ENCODE peak calls at places on chromosomes 1 and 21, in nine cellular contexts. I, H, D, B, G, N, V, Y and C are unnamed samples.

GRCh38 chr1:245579881-245580280 is 425.1 kb downstream of the KIF26B start:
- DNase-seq in B (no peak), D (no peak), Y (no peak), H (no peak), G (no peak), N (no peak), V (peak; percentile 16), I (no peak), C (no peak)

GRCh38 chr21:33760641-33761103 is 118.4 kb downstream of the ITSN1 start:
- DNase-seq in Y (no peak), I (no peak), B (no peak), D (no peak), H (no peak), V (no peak), N (no peak), G (no peak), C (no peak)

GRCh38 chr1:29546496-29546895 is 310.2 kb downstream of the PTPRU start:
- DNase-seq in H (no peak), G (no peak), I (no peak), B (no peak), D (no peak), V (peak; percentile 27), Y (no peak), N (peak; percentile 13), C (no peak)

GRCh38 chr1:44293761-44294315 is 61.2 kb downstream of the ERI3 start:
- DNase-seq in H (no peak), D (no peak), B (no peak), V (no peak), G (no peak), N (no peak), Y (no peak), I (no peak), C (no peak)

GRCh38 chr1:46065405-46065804 is 67.0 kb downstream of the PIK3R3 start:
- DNase-seq in G (no peak), H (no peak), Y (no peak), N (no peak), B (no peak), V (no peak), D (peak; percentile 15), I (no peak), C (no peak)

GRCh38 chr1:228151170-228151513 is 1.4 kb downstream of the GJC2 start:
- DNase-seq in I (no peak), B (no peak), V (no peak), N (peak; percentile 40), Y (no peak), H (no peak), G (peak; percentile 10), D (no peak), C (no peak)

GRCh38 chr1:24914226-24915069 is 15.6 kb downstream of the RUNX3 start:
- DNase-seq in H (no peak), G (no peak), V (no peak), I (no peak), Y (no peak), D (peak; percentile 72), B (no peak), N (no peak), C (no peak)

GRCh38 chr1:201676061-201676644 is 137.2 kb downstream of the NAV1 start:
- DNase-seq in B (no peak), D (peak; percentile 30), N (peak; percentile 81), I (peak; percentile 61), V (peak; percentile 70), G (no peak), Y (no peak), H (peak; percentile 49), C (no peak)

GRCh38 chr21:29018540-29018939 is 609 bp downstream of the RWDD2B start:
- DNase-seq in I (no peak), N (no peak), G (no peak), B (no peak), Y (no peak), V (no peak), H (no peak), D (no peak), C (no peak)

GRCh38 chr1:76040327-76040868 is 34.1 kb upstream of the ST6GALNAC3 start:
- DNase-seq in H (peak; percentile 39), N (peak; percentile 71), B (no peak), V (no peak), I (peak; percentile 91), Y (no peak), G (no peak), D (peak; percentile 67), C (no peak)

GRCh38 chr1:11730429-11730861 is 5.5 kb upstream of the AGTRAP start:
- DNase-seq in N (no peak), H (no peak), G (peak; percentile 54), I (no peak), D (no peak), Y (no peak), V (no peak), B (no peak), C (no peak)

GRCh38 chr1:157470276-157470675 is 82.0 kb downstream of the FCRL5 start:
- DNase-seq in D (no peak), I (no peak), G (no peak), V (no peak), N (no peak), Y (no peak), B (no peak), H (no peak), C (no peak)

DNA sequence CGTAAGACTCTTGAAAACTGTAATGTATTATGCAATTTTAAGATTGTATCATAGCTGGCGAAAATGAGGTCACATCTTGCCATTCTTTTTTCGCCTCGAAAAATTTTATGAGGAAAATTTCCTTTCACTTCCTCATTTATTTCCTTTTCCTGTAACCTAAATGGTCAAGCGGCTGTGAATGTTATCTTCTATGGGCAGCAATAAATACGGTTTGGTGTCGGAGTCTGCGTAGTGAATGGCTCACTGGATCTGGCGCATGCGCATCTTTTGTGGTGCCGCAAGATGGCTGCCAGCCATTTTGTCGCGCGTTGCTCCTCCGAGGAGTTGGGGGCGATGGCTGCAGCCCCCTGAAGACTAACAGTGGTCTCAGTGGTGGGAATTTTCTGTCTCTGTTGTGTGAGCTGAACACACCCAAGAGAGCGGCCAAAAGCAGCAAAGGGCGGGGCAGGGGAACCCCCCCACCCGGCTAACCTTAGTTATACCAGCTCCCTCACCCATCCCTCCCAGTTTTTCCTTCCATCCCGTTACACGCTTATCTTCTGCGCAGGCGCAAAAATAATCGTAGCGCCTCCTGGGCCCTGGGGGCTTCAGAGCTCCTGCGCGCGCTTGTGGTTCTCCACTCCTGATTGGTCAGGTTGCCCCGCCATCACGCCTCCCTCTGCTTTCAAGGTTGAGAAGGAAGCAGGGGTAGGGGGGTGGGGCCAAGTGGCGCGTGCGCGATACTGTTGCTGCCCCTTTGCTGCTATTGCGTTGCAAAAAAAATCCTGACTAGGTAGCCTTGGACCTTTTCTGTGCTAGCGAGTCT is at the start of gene RPRD2:
- DNase-seq in I (peak; percentile 100), B (peak; percentile 98), V (peak; percentile 99), D (peak; percentile 100), N (peak; percentile 99), Y (peak; percentile 100), H (peak; percentile 100), G (peak; percentile 100), C (peak; percentile 99)
- H3K4me3 ChIP-seq in I (peak within 1 kb of the TSS; percentile 91), B (peak within 1 kb of the TSS; percentile 79), V (peak within 1 kb of the TSS; percentile 74), D (peak within 1 kb of the TSS; percentile 56), N (peak within 1 kb of the TSS; percentile 99), Y (peak within 1 kb of the TSS; percentile 83), H (peak within 1 kb of the TSS; percentile 95), G (peak within 1 kb of the TSS; percentile 69), C (peak within 1 kb of the TSS; percentile 47)

GRCh38 chr1:209585672-209586071 is 2.2 kb downstream of the CAMK1G start:
- DNase-seq in G (no peak), D (peak; percentile 83), Y (no peak), B (no peak), V (peak; percentile 72), H (peak; percentile 80), I (peak; percentile 42), N (peak; percentile 80), C (no peak)
- H3K27ac ChIP-seq in G (no peak overlapping the region), D (no peak overlapping the region), Y (no peak overlapping the region), B (no peak overlapping the region), V (no peak overlapping the region), H (no peak overlapping the region), I (no peak overlapping the region), N (no peak overlapping the region), C (no peak overlapping the region)

DNA sequence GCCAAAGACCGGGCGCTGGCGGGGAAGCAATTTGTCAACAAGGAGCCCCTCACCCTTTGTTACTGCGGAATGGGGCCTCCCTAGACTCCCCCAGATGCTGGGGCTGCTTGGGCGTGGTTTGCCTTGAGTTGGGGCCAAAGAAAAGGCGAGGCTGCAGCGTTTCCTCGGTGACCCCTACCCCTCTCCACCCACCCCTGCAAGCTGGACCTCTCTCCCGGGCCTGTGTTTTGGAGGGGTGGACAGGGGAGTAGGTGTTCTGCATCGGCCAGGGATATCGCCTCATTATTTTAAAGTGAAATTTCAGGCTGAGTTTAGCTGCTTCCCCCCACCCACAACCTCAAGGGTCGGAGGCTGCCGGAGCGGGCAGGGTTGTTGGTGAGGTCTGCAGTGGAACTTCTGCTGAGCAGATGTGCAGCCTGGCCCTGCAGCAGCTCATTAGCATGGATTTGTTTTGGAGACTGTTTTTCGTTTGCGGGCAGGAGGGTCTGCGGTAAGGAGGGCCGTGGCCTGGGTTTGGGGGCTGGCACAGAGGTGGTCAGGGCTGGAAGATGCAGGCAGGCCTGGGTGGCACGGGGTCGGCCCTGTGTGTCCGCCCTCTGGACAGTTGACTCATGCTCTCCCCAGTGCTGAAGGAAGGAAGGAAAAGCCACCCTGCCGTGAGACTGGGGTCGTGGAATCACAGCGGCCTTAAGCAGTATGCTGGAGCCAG is 1.6 kb downstream of the NBL1 start:
- DNase-seq in D (no peak), H (no peak), G (no peak), B (no peak), Y (no peak), V (peak; percentile 62), I (no peak), N (peak; percentile 56), C (no peak)
- H3K4me3 ChIP-seq in D (peak overlapping the region; percentile 64), H (no peak overlapping the region), G (peak overlapping the region; percentile 85), B (peak overlapping the region; percentile 46), Y (no peak overlapping the region), V (peak overlapping the region; percentile 66), I (no peak overlapping the region), N (peak overlapping the region; percentile 86), C (peak overlapping the region; percentile 98)

GRCh38 chr1:84253891-84254290 is 47.6 kb upstream of the SAMD13 start:
- DNase-seq in H (no peak), V (peak; percentile 68), N (no peak), G (peak; percentile 30), I (no peak), D (peak; percentile 28), B (no peak), Y (no peak), C (peak; percentile 71)

GRCh38 chr1:84255586-84255985 is 45.9 kb upstream of the SAMD13 start:
- DNase-seq in H (no peak), D (no peak), I (no peak), N (no peak), Y (no peak), G (no peak), V (no peak), B (no peak), C (no peak)

GRCh38 chr1:84254703-84255238 is 46.7 kb upstream of the SAMD13 start:
- DNase-seq in G (no peak), N (no peak), I (no peak), Y (no peak), V (no peak), H (no peak), B (no peak), D (no peak), C (no peak)

GRCh38 chr1:84250668-84251067 is 50.8 kb upstream of the SAMD13 start:
- DNase-seq in G (no peak), H (no peak), N (no peak), V (no peak), B (no peak), I (no peak), D (no peak), Y (no peak), C (no peak)

DNA sequence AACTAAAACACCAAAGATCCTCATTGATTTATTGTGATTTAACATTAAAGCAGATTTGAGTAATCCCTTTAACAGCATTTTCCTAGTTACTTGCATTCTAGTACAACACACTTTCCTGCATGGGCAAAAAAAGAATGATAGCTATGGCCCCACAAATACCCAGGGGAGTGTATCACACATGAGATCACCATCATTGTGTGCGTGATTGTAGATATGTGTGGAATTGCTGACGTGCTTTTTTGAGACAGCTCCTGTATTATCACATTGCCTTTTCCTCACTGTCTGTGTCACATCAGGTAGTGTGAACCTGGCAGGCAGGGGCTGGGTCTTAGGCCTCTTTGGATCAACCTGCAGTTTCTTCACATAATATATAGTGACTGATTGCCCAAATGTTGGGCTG is 48.5 kb upstream of the SAMD13 start:
- DNase-seq in I (no peak), B (no peak), N (no peak), Y (no peak), V (no peak), D (no peak), G (no peak), H (no peak), C (no peak)
- H3K27ac ChIP-seq in I (no peak overlapping the region), B (no peak overlapping the region), N (no peak overlapping the region), Y (no peak overlapping the region), V (no peak overlapping the region), D (no peak overlapping the region), G (no peak overlapping the region), H (no peak overlapping the region), C (peak overlapping the region; percentile 65)